ENCODE peak calls at places on chromosome 14, in five cellular contexts. B, O, H, N and E are unnamed samples.

GRCh38 chr14:61889914-61890351 is 127.7 kb downstream of the SNAPC1 start:
- DNase-seq in B (no peak), O (no peak), H (no peak), N (no peak), E (no peak)

GRCh38 chr14:99316281-99317163 is 44.5 kb upstream of the BCL11B start:
- DNase-seq in B (no peak), N (no peak), O (no peak), H (peak; percentile 6), E (no peak)

GRCh38 chr14:37623552-37623951 is 28.1 kb downstream of the TTC6 start:
- DNase-seq in O (peak; percentile 93), H (peak; percentile 85), B (no peak), N (peak; percentile 68), E (no peak)

GRCh38 chr14:22542360-22542759 is 46.7 kb downstream of the DAD1 start:
- DNase-seq in N (no peak), B (no peak), O (no peak), H (no peak), E (no peak)

GRCh38 chr14:58680698-58681097 is 42.9 kb downstream of the DACT1 start:
- DNase-seq in O (no peak), N (no peak), H (no peak), B (no peak), E (no peak)

GRCh38 chr14:75113932-75114539 is 12.8 kb downstream of the NEK9 start:
- DNase-seq in N (no peak), H (no peak), O (no peak), B (no peak), E (no peak)

GRCh38 chr14:26597136-26598080 is at the start of gene NOVA1:
- DNase-seq in N (no peak), B (peak; percentile 50), H (peak; percentile 21), O (no peak), E (peak; percentile 21)

GRCh38 chr14:48575772-48576171 is 900.4 kb upstream of the MDGA2 start:
- DNase-seq in N (no peak), H (no peak), B (no peak), O (no peak), E (no peak)

GRCh38 chr14:36161781-36162180 is 14.7 kb downstream of the PTCSC3 start:
- DNase-seq in B (no peak), H (peak; percentile 23), N (no peak), O (no peak), E (no peak)

GRCh38 chr14:59038746-59039145 is 149.7 kb upstream of the DAAM1 start:
- DNase-seq in H (no peak), B (no peak), O (no peak), N (no peak), E (no peak)

GRCh38 chr14:31939934-31940333 is 137.2 kb upstream of the ARHGAP5 start:
- DNase-seq in B (no peak), N (no peak), O (no peak), H (no peak), E (no peak)

GRCh38 chr14:95314609-95315008 is 5.1 kb downstream of the CLMN start:
- DNase-seq in N (no peak), B (peak; percentile 59), H (peak; percentile 76), O (peak; percentile 41), E (no peak)